ENCODE peak calls at places on chromosomes 2 and 18, in nine cellular contexts. W, O, P, A, V, U, J, G and F are unnamed samples.

GRCh38 chr2:433216-433615 is 145.3 kb upstream of the ALKAL2 start:
- DNase-seq in W (no peak), O (no peak), P (no peak), A (no peak), V (no peak), U (no peak), J (no peak), G (no peak), F (no peak)

GRCh38 chr2:178194600-178195389 is 483 bp downstream of the OSBPL6 start:
- DNase-seq in W (peak), O (peak), P (peak), A (no peak), V (peak), U (no peak), J (peak), G (peak), F (peak)

GRCh38 chr2:241014764-241015163 is 16.3 kb downstream of the SNED1 start:
- DNase-seq in W (no peak), O (no peak), P (no peak), A (no peak), V (no peak), U (no peak), J (no peak), G (no peak), F (no peak)

GRCh38 chr2:236843061-236843460 is 242.6 kb upstream of the COPS8 start:
- DNase-seq in W (no peak), O (no peak), P (no peak), A (no peak), V (no peak), U (no peak), J (no peak), G (no peak), F (no peak)

GRCh38 chr18:55002261-55002660 is 43.0 kb upstream of the CCDC68 start:
- DNase-seq in W (no peak), O (no peak), P (no peak), A (no peak), V (no peak), U (no peak), J (no peak), G (no peak), F (no peak)

GRCh38 chr18:4541588-4541987 is 86.5 kb upstream of the DLGAP1 start:
- DNase-seq in W (no peak), O (no peak), P (no peak), A (no peak), V (no peak), U (no peak), J (no peak), G (no peak), F (no peak)

GRCh38 chr2:37370666-37371065 is 26.2 kb downstream of the QPCT start:
- DNase-seq in W (no peak), O (no peak), P (no peak), A (no peak), V (no peak), U (no peak), J (no peak), G (no peak), F (no peak)

GRCh38 chr2:126449677-126450076 is 206.3 kb upstream of the GYPC start:
- DNase-seq in W (no peak), O (no peak), P (no peak), A (no peak), V (no peak), U (no peak), J (no peak), G (no peak), F (no peak)

GRCh38 chr18:5167827-5168226 is 29.2 kb downstream of the AKAIN1 start:
- DNase-seq in W (no peak), O (no peak), P (no peak), A (no peak), V (peak), U (no peak), J (no peak), G (no peak), F (no peak)

GRCh38 chr2:15708161-15708560 is 116.5 kb downstream of the DDX1 start:
- DNase-seq in W (no peak), O (no peak), P (no peak), A (no peak), V (no peak), U (no peak), J (no peak), G (no peak), F (no peak)

GRCh38 chr2:74042606-74043005 is 57.9 kb downstream of the TET3 start:
- DNase-seq in W (no peak), O (no peak), P (no peak), A (no peak), V (no peak), U (no peak), J (no peak), G (no peak), F (no peak)

GRCh38 chr2:69309336-69310048 is 77.5 kb downstream of the GFPT1 start:
- DNase-seq in W (peak), O (peak), P (peak), A (peak), V (no peak), U (no peak), J (no peak), G (no peak), F (peak)

GRCh38 chr2:11483806-11484147 is 17.8 kb upstream of the E2F6 start:
- DNase-seq in W (no peak), O (no peak), P (no peak), A (no peak), V (no peak), U (no peak), J (no peak), G (no peak), F (no peak)

GRCh38 chr18:79916546-79917350 is 34.7 kb downstream of the SLC66A2 start:
- DNase-seq in W (no peak), O (no peak), P (no peak), A (no peak), V (no peak), U (no peak), J (no peak), G (no peak), F (no peak)

GRCh38 chr2:108805782-108806181 is 19.2 kb downstream of the CCDC138 start:
- DNase-seq in W (no peak), O (no peak), P (no peak), A (no peak), V (no peak), U (no peak), J (no peak), G (no peak), F (no peak)

GRCh38 chr2:8676191-8676914 is 5.5 kb upstream of the ID2 start:
- DNase-seq in W (peak), O (peak), P (no peak), A (peak), V (no peak), U (no peak), J (peak), G (peak), F (peak)

GRCh38 chr2:221518201-221518936 is 53.7 kb downstream of the EPHA4 start:
- DNase-seq in W (peak), O (no peak), P (no peak), A (no peak), V (peak), U (peak), J (no peak), G (no peak), F (no peak)

GRCh38 chr2:18368008-18368407 is 192.4 kb downstream of the RDH14 start:
- DNase-seq in W (no peak), O (no peak), P (no peak), A (no peak), V (no peak), U (no peak), J (no peak), G (no peak), F (no peak)

GRCh38 chr18:22683196-22683676 is 249.9 kb upstream of the RBBP8 start:
- DNase-seq in W (peak), O (no peak), P (peak), A (peak), V (no peak), U (no peak), J (peak), G (no peak), F (no peak)

GRCh38 chr2:54106631-54107454 is 8.6 kb upstream of the ACYP2 start:
- DNase-seq in W (peak), O (peak), P (peak), A (no peak), V (peak), U (peak), J (no peak), G (peak), F (peak)

GRCh38 chr2:28767367-28767766 is 15.7 kb downstream of the PPP1CB start:
- DNase-seq in W (no peak), O (no peak), P (no peak), A (no peak), V (no peak), U (no peak), J (no peak), G (no peak), F (no peak)

GRCh38 chr2:43059183-43059897 is 167.1 kb downstream of the ZFP36L2 start:
- DNase-seq in W (peak), O (peak), P (peak), A (peak), V (peak), U (peak), J (peak), G (peak), F (peak)